ENCODE peak calls at places on chromosomes 6 and 20, in seven cellular contexts. A is T follicular helper cell, V is astrocyte of the cerebellum, Q is amniotic stem cell, J is Kasumi-1, U is fibroblast of pulmonary artery, N is RPMI7951. F is an unnamed sample.

GRCh38 chr6:164507197-164507957 is 802.0 kb downstream of the C6orf118 start:
- DNase-seq in A (no peak), V (no peak), Q (no peak), J (no peak), U (no peak), N (peak; percentile 15), F (no peak)

GRCh38 chr6:132731086-132731485 is 17.2 kb upstream of the VNN1 start:
- DNase-seq in A (no peak), V (no peak), Q (no peak), J (no peak), U (no peak), N (no peak), F (no peak)

GRCh38 chr20:6580486-6580885 is 187.0 kb upstream of the BMP2 start:
- DNase-seq in A (no peak), V (no peak), Q (no peak), J (no peak), U (no peak), N (no peak), F (no peak)

GRCh38 chr20:35344354-35344837 is 52.2 kb upstream of the FAM83C start:
- DNase-seq in A (no peak), V (peak; percentile 49), Q (no peak), J (no peak), U (peak; percentile 97), N (peak; percentile 99), F (no peak)

GRCh38 chr6:41334482-41335023 is 855 bp upstream of the NCR2 start:
- DNase-seq in A (no peak), V (no peak), Q (no peak), J (peak; percentile 17), U (peak; percentile 7), N (no peak), F (no peak)

GRCh38 chr20:11018668-11019170 is 344.9 kb upstream of the JAG1 start:
- DNase-seq in A (no peak), V (no peak), Q (no peak), J (no peak), U (no peak), N (no peak), F (no peak)

GRCh38 chr20:34410331-34410730 is 47.3 kb downstream of the ITCH start:
- DNase-seq in A (no peak), V (no peak), Q (no peak), J (no peak), U (no peak), N (no peak), F (no peak)

GRCh38 chr6:142694054-142694453 is 250.9 kb downstream of the HIVEP2 start:
- DNase-seq in A (no peak), V (no peak), Q (no peak), J (no peak), U (peak; percentile 26), N (peak; percentile 55), F (no peak)

F was measured in NCI-H2171.